ENCODE peak calls at places on chromosomes 16 and 17, in ten cellular contexts. One of them, this sample, is unnamed.

GRCh38 chr16:72664122-72664479 is 383.8 kb downstream of the ZFHX3 start:
- DNase-seq in fibroblast of lung: no peak
- DNase-seq in ovary: no peak
- DNase-seq in OCI-LY7: no peak
- DNase-seq in spleen: no peak
- DNase-seq in psoas muscle: no peak
- DNase-seq in left ventricle myocardium inferior: no peak
- DNase-seq in A549: peak; percentile 5
- DNase-seq in breast epithelium: no peak
- DNase-seq in gastrocnemius medialis: no peak
- DNase-seq in this sample: no peak

GRCh38 chr16:2163211-2163881 is 7.8 kb downstream of the TRAF7 start:
- DNase-seq in fibroblast of lung: no peak
- DNase-seq in ovary: no peak
- DNase-seq in OCI-LY7: no peak
- DNase-seq in spleen: no peak
- DNase-seq in psoas muscle: no peak
- DNase-seq in left ventricle myocardium inferior: no peak
- DNase-seq in A549: no peak
- DNase-seq in breast epithelium: peak; percentile 73
- DNase-seq in gastrocnemius medialis: no peak
- DNase-seq in this sample: no peak

GRCh38 chr17:77601054-77601979 is 357.2 kb upstream of the TNRC6C start:
- DNase-seq in fibroblast of lung: no peak
- DNase-seq in ovary: peak; percentile 39
- DNase-seq in OCI-LY7: no peak
- DNase-seq in spleen: peak; percentile 41
- DNase-seq in psoas muscle: peak; percentile 77
- DNase-seq in left ventricle myocardium inferior: peak; percentile 73
- DNase-seq in A549: no peak
- DNase-seq in breast epithelium: no peak
- DNase-seq in gastrocnemius medialis: peak; percentile 68
- DNase-seq in this sample: no peak

GRCh38 chr17:30524847-30525246 is 47.6 kb downstream of the GOSR1 start:
- DNase-seq in fibroblast of lung: no peak
- DNase-seq in ovary: no peak
- DNase-seq in OCI-LY7: no peak
- DNase-seq in spleen: no peak
- DNase-seq in psoas muscle: no peak
- DNase-seq in left ventricle myocardium inferior: no peak
- DNase-seq in A549: no peak
- DNase-seq in breast epithelium: no peak
- DNase-seq in gastrocnemius medialis: no peak
- DNase-seq in this sample: no peak

GRCh38 chr16:48091077-48091476 is 64.7 kb downstream of the ABCC12 start:
- DNase-seq in fibroblast of lung: no peak
- DNase-seq in ovary: no peak
- DNase-seq in OCI-LY7: no peak
- DNase-seq in spleen: no peak
- DNase-seq in psoas muscle: no peak
- DNase-seq in left ventricle myocardium inferior: no peak
- DNase-seq in A549: no peak
- DNase-seq in breast epithelium: no peak
- DNase-seq in gastrocnemius medialis: no peak
- DNase-seq in this sample: no peak

GRCh38 chr16:11038305-11038704 is 93.9 kb downstream of the CLEC16A start:
- DNase-seq in fibroblast of lung: no peak
- DNase-seq in ovary: no peak
- DNase-seq in OCI-LY7: no peak
- DNase-seq in spleen: no peak
- DNase-seq in psoas muscle: no peak
- DNase-seq in left ventricle myocardium inferior: no peak
- DNase-seq in A549: no peak
- DNase-seq in breast epithelium: no peak
- DNase-seq in gastrocnemius medialis: no peak
- DNase-seq in this sample: no peak

GRCh38 chr17:11598274-11599221 is at the start of gene DNAH9:
- DNase-seq in fibroblast of lung: peak; percentile 27
- DNase-seq in ovary: peak; percentile 99
- DNase-seq in OCI-LY7: no peak
- DNase-seq in spleen: peak; percentile 89
- DNase-seq in psoas muscle: peak; percentile 94
- DNase-seq in left ventricle myocardium inferior: peak; percentile 97
- DNase-seq in A549: peak; percentile 62
- DNase-seq in breast epithelium: peak; percentile 96
- DNase-seq in gastrocnemius medialis: peak; percentile 82
- DNase-seq in this sample: peak; percentile 94

GRCh38 chr16:12661656-12662172 is 142.0 kb downstream of the CPPED1 start:
- DNase-seq in fibroblast of lung: peak; percentile 23
- DNase-seq in ovary: no peak
- DNase-seq in OCI-LY7: peak; percentile 65
- DNase-seq in spleen: no peak
- DNase-seq in psoas muscle: no peak
- DNase-seq in left ventricle myocardium inferior: no peak
- DNase-seq in A549: no peak
- DNase-seq in breast epithelium: no peak
- DNase-seq in gastrocnemius medialis: no peak
- DNase-seq in this sample: no peak

GRCh38 chr17:35486920-35487727 is 38.6 kb upstream of the SLFN13 start:
- DNase-seq in fibroblast of lung: peak; percentile 58
- DNase-seq in ovary: peak; percentile 51
- DNase-seq in OCI-LY7: no peak
- DNase-seq in spleen: peak; percentile 91
- DNase-seq in psoas muscle: peak; percentile 64
- DNase-seq in left ventricle myocardium inferior: peak; percentile 41
- DNase-seq in A549: peak; percentile 28
- DNase-seq in breast epithelium: no peak
- DNase-seq in gastrocnemius medialis: peak; percentile 20
- DNase-seq in this sample: peak; percentile 90

GRCh38 chr16:68994324-68994723 is 111.1 kb upstream of the HAS3 start:
- DNase-seq in fibroblast of lung: no peak
- DNase-seq in ovary: no peak
- DNase-seq in OCI-LY7: no peak
- DNase-seq in spleen: no peak
- DNase-seq in psoas muscle: no peak
- DNase-seq in left ventricle myocardium inferior: no peak
- DNase-seq in A549: no peak
- DNase-seq in breast epithelium: no peak
- DNase-seq in gastrocnemius medialis: no peak
- DNase-seq in this sample: no peak

GRCh38 chr16:15399317-15399716 is 3.8 kb downstream of the MPV17L start:
- DNase-seq in fibroblast of lung: no peak
- DNase-seq in ovary: no peak
- DNase-seq in OCI-LY7: no peak
- DNase-seq in spleen: no peak
- DNase-seq in psoas muscle: no peak
- DNase-seq in left ventricle myocardium inferior: no peak
- DNase-seq in A549: no peak
- DNase-seq in breast epithelium: no peak
- DNase-seq in gastrocnemius medialis: no peak
- DNase-seq in this sample: no peak

GRCh38 chr17:1047886-1048470 is 51.0 kb downstream of the TIMM22 start:
- DNase-seq in fibroblast of lung: no peak
- DNase-seq in ovary: no peak
- DNase-seq in OCI-LY7: no peak
- DNase-seq in spleen: peak; percentile 54
- DNase-seq in psoas muscle: peak; percentile 43
- DNase-seq in left ventricle myocardium inferior: no peak
- DNase-seq in A549: no peak
- DNase-seq in breast epithelium: no peak
- DNase-seq in gastrocnemius medialis: no peak
- DNase-seq in this sample: peak; percentile 72
- H3K27ac ChIP-seq in fibroblast of lung: no peak overlapping the region
- H3K27ac ChIP-seq in ovary: no peak overlapping the region
- H3K27ac ChIP-seq in OCI-LY7: no peak overlapping the region
- H3K27ac ChIP-seq in spleen: no peak overlapping the region
- H3K27ac ChIP-seq in psoas muscle: no peak overlapping the region
- H3K27ac ChIP-seq in left ventricle myocardium inferior: peak overlapping the region; percentile 95
- H3K27ac ChIP-seq in A549: no peak overlapping the region
- H3K27ac ChIP-seq in breast epithelium: no peak overlapping the region
- H3K27ac ChIP-seq in gastrocnemius medialis: no peak overlapping the region
- H3K27ac ChIP-seq in this sample: no peak overlapping the region

GRCh38 chr17:19264277-19264676 is 27.1 kb downstream of the EPN2 start:
- DNase-seq in fibroblast of lung: no peak
- DNase-seq in ovary: no peak
- DNase-seq in OCI-LY7: no peak
- DNase-seq in spleen: no peak
- DNase-seq in psoas muscle: no peak
- DNase-seq in left ventricle myocardium inferior: no peak
- DNase-seq in A549: no peak
- DNase-seq in breast epithelium: no peak
- DNase-seq in gastrocnemius medialis: no peak
- DNase-seq in this sample: no peak

GRCh38 chr17:19262650-19263620 is 25.8 kb downstream of the EPN2 start:
- DNase-seq in fibroblast of lung: no peak
- DNase-seq in ovary: no peak
- DNase-seq in OCI-LY7: no peak
- DNase-seq in spleen: peak; percentile 37
- DNase-seq in psoas muscle: no peak
- DNase-seq in left ventricle myocardium inferior: no peak
- DNase-seq in A549: no peak
- DNase-seq in breast epithelium: no peak
- DNase-seq in gastrocnemius medialis: no peak
- DNase-seq in this sample: no peak

GRCh38 chr17:19263621-19264010 is 26.4 kb downstream of the EPN2 start:
- DNase-seq in fibroblast of lung: peak; percentile 59
- DNase-seq in ovary: peak; percentile 43
- DNase-seq in OCI-LY7: no peak
- DNase-seq in spleen: peak; percentile 8
- DNase-seq in psoas muscle: peak; percentile 82
- DNase-seq in left ventricle myocardium inferior: no peak
- DNase-seq in A549: no peak
- DNase-seq in breast epithelium: no peak
- DNase-seq in gastrocnemius medialis: peak; percentile 92
- DNase-seq in this sample: no peak

GRCh38 chr17:19258371-19258770 is 21.2 kb downstream of the EPN2 start:
- DNase-seq in fibroblast of lung: no peak
- DNase-seq in ovary: no peak
- DNase-seq in OCI-LY7: no peak
- DNase-seq in spleen: no peak
- DNase-seq in psoas muscle: no peak
- DNase-seq in left ventricle myocardium inferior: no peak
- DNase-seq in A549: no peak
- DNase-seq in breast epithelium: no peak
- DNase-seq in gastrocnemius medialis: no peak
- DNase-seq in this sample: no peak

DNA sequence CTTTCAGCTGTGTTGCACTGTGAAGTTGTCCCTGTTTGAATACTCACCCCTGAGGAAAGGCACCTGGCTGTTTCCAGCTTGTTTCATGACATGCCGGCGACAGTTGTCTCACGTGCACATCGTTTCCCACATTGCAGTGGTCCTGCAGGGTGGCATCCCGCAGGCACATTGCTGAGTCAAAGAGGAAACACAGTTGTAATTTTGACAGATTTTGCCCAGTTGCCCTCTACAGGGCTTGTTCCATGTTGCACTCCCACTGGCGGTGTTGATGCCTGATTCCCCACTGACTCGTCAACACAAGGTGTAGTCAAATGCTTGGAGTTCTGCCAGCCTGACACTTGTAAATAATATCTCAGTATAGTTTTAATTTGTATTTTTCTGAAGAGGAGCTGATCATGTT is 23.8 kb downstream of the EPN2 start:
- DNase-seq in fibroblast of lung: no peak
- DNase-seq in ovary: no peak
- DNase-seq in OCI-LY7: no peak
- DNase-seq in spleen: peak; percentile 20
- DNase-seq in psoas muscle: no peak
- DNase-seq in left ventricle myocardium inferior: no peak
- DNase-seq in A549: no peak
- DNase-seq in breast epithelium: no peak
- DNase-seq in gastrocnemius medialis: no peak
- DNase-seq in this sample: no peak
- TF ChIP-seq CTCF in fibroblast of lung: peak; percentile 6
- TF ChIP-seq CTCF in ovary: no peak
- TF ChIP-seq CTCF in OCI-LY7: no peak
- TF ChIP-seq CTCF in spleen: no peak
- TF ChIP-seq CTCF in psoas muscle: no peak
- TF ChIP-seq CTCF in left ventricle myocardium inferior: peak; percentile 37
- TF ChIP-seq CTCF in A549: no peak
- TF ChIP-seq CTCF in breast epithelium: no peak
- TF ChIP-seq CTCF in gastrocnemius medialis: no peak
- TF ChIP-seq CTCF in this sample: no peak

GRCh38 chr17:8226536-8227237 is 16.3 kb upstream of the AURKB start:
- DNase-seq in fibroblast of lung: peak; percentile 96
- DNase-seq in ovary: peak; percentile 84
- DNase-seq in OCI-LY7: no peak
- DNase-seq in spleen: peak; percentile 76
- DNase-seq in psoas muscle: peak; percentile 82
- DNase-seq in left ventricle myocardium inferior: peak; percentile 52
- DNase-seq in A549: peak; percentile 79
- DNase-seq in breast epithelium: peak; percentile 77
- DNase-seq in gastrocnemius medialis: peak; percentile 78
- DNase-seq in this sample: no peak
- H3K4me3 ChIP-seq in fibroblast of lung: peak overlapping the region; percentile 12
- H3K4me3 ChIP-seq in ovary: peak overlapping the region; percentile 27
- H3K4me3 ChIP-seq in OCI-LY7: no peak overlapping the region
- H3K4me3 ChIP-seq in spleen: peak overlapping the region; percentile 27
- H3K4me3 ChIP-seq in psoas muscle: peak overlapping the region; percentile 55
- H3K4me3 ChIP-seq in left ventricle myocardium inferior: peak overlapping the region; percentile 58
- H3K4me3 ChIP-seq in A549: peak overlapping the region; percentile 46
- H3K4me3 ChIP-seq in breast epithelium: peak overlapping the region; percentile 16
- H3K4me3 ChIP-seq in gastrocnemius medialis: peak overlapping the region; percentile 36
- H3K4me3 ChIP-seq in this sample: peak overlapping the region; percentile 6

GRCh38 chr17:16972346-16972745 is 428 bp upstream of the TNFRSF13B start:
- DNase-seq in fibroblast of lung: no peak
- DNase-seq in ovary: no peak
- DNase-seq in OCI-LY7: no peak
- DNase-seq in spleen: no peak
- DNase-seq in psoas muscle: no peak
- DNase-seq in left ventricle myocardium inferior: no peak
- DNase-seq in A549: no peak
- DNase-seq in breast epithelium: no peak
- DNase-seq in gastrocnemius medialis: no peak
- DNase-seq in this sample: no peak

GRCh38 chr17:16968786-16969185 is 3.1 kb downstream of the TNFRSF13B start:
- DNase-seq in fibroblast of lung: no peak
- DNase-seq in ovary: no peak
- DNase-seq in OCI-LY7: no peak
- DNase-seq in spleen: no peak
- DNase-seq in psoas muscle: no peak
- DNase-seq in left ventricle myocardium inferior: no peak
- DNase-seq in A549: no peak
- DNase-seq in breast epithelium: no peak
- DNase-seq in gastrocnemius medialis: no peak
- DNase-seq in this sample: no peak

GRCh38 chr17:16971458-16972338 is at the start of gene TNFRSF13B:
- DNase-seq in fibroblast of lung: no peak
- DNase-seq in ovary: no peak
- DNase-seq in OCI-LY7: peak; percentile 50
- DNase-seq in spleen: peak; percentile 86
- DNase-seq in psoas muscle: peak; percentile 35
- DNase-seq in left ventricle myocardium inferior: no peak
- DNase-seq in A549: no peak
- DNase-seq in breast epithelium: no peak
- DNase-seq in gastrocnemius medialis: no peak
- DNase-seq in this sample: no peak

GRCh38 chr17:16973760-16974540 is 2.0 kb upstream of the TNFRSF13B start:
- DNase-seq in fibroblast of lung: no peak
- DNase-seq in ovary: no peak
- DNase-seq in OCI-LY7: peak; percentile 54
- DNase-seq in spleen: peak; percentile 85
- DNase-seq in psoas muscle: no peak
- DNase-seq in left ventricle myocardium inferior: no peak
- DNase-seq in A549: no peak
- DNase-seq in breast epithelium: no peak
- DNase-seq in gastrocnemius medialis: no peak
- DNase-seq in this sample: no peak

GRCh38 chr17:16969931-16970906 is 1.7 kb downstream of the TNFRSF13B start:
- DNase-seq in fibroblast of lung: no peak
- DNase-seq in ovary: no peak
- DNase-seq in OCI-LY7: peak; percentile 84
- DNase-seq in spleen: no peak
- DNase-seq in psoas muscle: peak; percentile 32
- DNase-seq in left ventricle myocardium inferior: no peak
- DNase-seq in A549: no peak
- DNase-seq in breast epithelium: no peak
- DNase-seq in gastrocnemius medialis: no peak
- DNase-seq in this sample: no peak
- H3K27ac ChIP-seq in fibroblast of lung: no peak overlapping the region
- H3K27ac ChIP-seq in ovary: no peak overlapping the region
- H3K27ac ChIP-seq in OCI-LY7: peak overlapping the region; percentile 81
- H3K27ac ChIP-seq in spleen: no peak overlapping the region
- H3K27ac ChIP-seq in psoas muscle: no peak overlapping the region
- H3K27ac ChIP-seq in left ventricle myocardium inferior: no peak overlapping the region
- H3K27ac ChIP-seq in A549: no peak overlapping the region
- H3K27ac ChIP-seq in breast epithelium: no peak overlapping the region
- H3K27ac ChIP-seq in gastrocnemius medialis: no peak overlapping the region
- H3K27ac ChIP-seq in this sample: no peak overlapping the region